ENCODE peak calls at places on chromosomes 7 and 10, in nine cellular contexts. Y is fibroblast of pulmonary artery, X is WERI-Rb-1, P is sigmoid colon, B is bronchial epithelial cell, L is HFF-Myc, J is B cell, U is GM06990, S is DND-41. W is an unnamed sample.
A peak's percentile ranks its signal among the peaks of the same experiment; 100 is the strongest.

GRCh38 chr7:38211940-38212339 is 33.9 kb downstream of the STARD3NL start:
- DNase-seq in Y (peak; percentile 73), S (no peak), L (no peak), U (no peak), X (no peak), P (peak; percentile 79), B (no peak), J (no peak), W (no peak)

GRCh38 chr10:98411768-98412167 is 3.2 kb downstream of the PYROXD2 start:
- DNase-seq in X (no peak), J (no peak), B (no peak), U (no peak), P (peak; percentile 63), Y (peak; percentile 16), L (no peak), S (no peak), W (no peak)

GRCh38 chr7:115516341-115516740 is 514.2 kb downstream of the TFEC start:
- DNase-seq in U (no peak), S (no peak), L (no peak), Y (peak; percentile 47), J (no peak), B (no peak), P (no peak), X (no peak), W (no peak)

GRCh38 chr7:18647602-18648001 is 152.1 kb downstream of the HDAC9 start:
- DNase-seq in B (no peak), J (no peak), X (no peak), P (no peak), L (no peak), U (no peak), Y (no peak), S (no peak), W (no peak)

GRCh38 chr10:74234569-74234968 is 83.5 kb downstream of the ADK start:
- DNase-seq in X (no peak), L (no peak), J (no peak), Y (no peak), P (no peak), U (no peak), S (no peak), B (peak; percentile 32), W (no peak)

GRCh38 chr7:69691734-69692133 is 93.5 kb downstream of the AUTS2 start:
- DNase-seq in U (no peak), Y (no peak), B (no peak), L (no peak), X (no peak), S (no peak), P (no peak), J (no peak), W (no peak)

GRCh38 chr7:45482451-45482850 is 91.7 kb upstream of the ADCY1 start:
- DNase-seq in J (no peak), X (no peak), P (no peak), B (no peak), U (no peak), Y (no peak), S (no peak), L (no peak), W (no peak)

GRCh38 chr10:125112697-125113494 is 47.5 kb downstream of the CTBP2 start:
- DNase-seq in J (no peak), P (no peak), S (no peak), X (no peak), U (no peak), B (no peak), L (no peak), Y (no peak), W (no peak)

GRCh38 chr7:78189762-78190161 is 391.2 kb downstream of the PHTF2 start:
- DNase-seq in U (no peak), X (no peak), Y (no peak), J (no peak), L (no peak), B (no peak), S (no peak), P (no peak), W (no peak)

GRCh38 chr7:50450691-50451051 is 521 bp upstream of the FIGNL1 start:
- DNase-seq in J (peak; percentile 48), P (no peak), S (peak; percentile 47), L (no peak), B (no peak), Y (no peak), U (no peak), X (no peak), W (no peak)
- TF ChIP-seq CTCF in J (no peak), P (no peak), S (no peak), L (no peak), B (no peak), Y (no peak), U (no peak), X (no peak), W (no peak)

DNA sequence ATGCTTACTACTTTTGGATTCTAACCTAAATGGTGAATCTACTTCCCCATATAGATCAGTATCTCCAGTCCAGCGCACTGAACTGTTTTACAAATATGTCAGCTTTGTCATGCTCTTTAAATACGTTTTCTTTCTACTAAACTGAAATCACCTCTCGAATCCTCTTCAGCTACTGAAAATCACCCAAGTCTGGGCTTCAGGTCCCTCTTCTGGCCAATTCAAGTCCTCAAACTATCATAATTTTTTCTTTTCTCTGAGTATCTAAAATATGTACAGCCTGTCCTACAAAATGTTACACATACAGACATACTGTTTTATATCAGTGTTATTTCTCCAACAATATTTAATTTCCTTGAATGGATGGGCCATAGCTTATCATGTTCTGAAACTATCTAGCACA is 84.2 kb downstream of the CACNA2D1 start:
- DNase-seq in B (no peak), P (no peak), U (no peak), S (no peak), J (no peak), L (no peak), Y (no peak), X (no peak), W (no peak)
- TF ChIP-seq CTCF in B (no peak), P (no peak), U (no peak), S (no peak), J (no peak), L (no peak), Y (no peak), X (no peak), W (no peak)

GRCh38 chr10:44977287-44978212 is 1.1 kb downstream of the DEPP1 start:
- DNase-seq in B (no peak), P (peak; percentile 69), X (no peak), J (no peak), S (no peak), Y (peak; percentile 24), U (no peak), L (no peak), W (no peak)
- TF ChIP-seq CTCF in B (no peak), P (no peak), X (peak; percentile 15), J (no peak), S (no peak), Y (no peak), U (no peak), L (no peak), W (no peak)

GRCh38 chr10:109971640-109972039 is 36.1 kb upstream of the ADD3 start:
- DNase-seq in L (no peak), J (no peak), P (no peak), S (no peak), Y (no peak), B (no peak), U (no peak), X (no peak), W (no peak)

GRCh38 chr10:109972372-109973001 is 35.3 kb upstream of the ADD3 start:
- DNase-seq in S (no peak), L (no peak), B (no peak), Y (no peak), P (no peak), J (no peak), U (no peak), X (no peak), W (no peak)

GRCh38 chr10:109975251-109975650 is 32.5 kb upstream of the ADD3 start:
- DNase-seq in S (no peak), J (no peak), B (no peak), X (no peak), Y (no peak), P (no peak), U (no peak), L (no peak), W (no peak)

GRCh38 chr10:109974509-109975191 is 33.1 kb upstream of the ADD3 start:
- DNase-seq in L (no peak), X (no peak), S (no peak), J (no peak), P (no peak), U (no peak), Y (peak; percentile 51), B (no peak), W (peak; percentile 49)

GRCh38 chr10:109973430-109973829 is 34.4 kb upstream of the ADD3 start:
- DNase-seq in X (no peak), S (no peak), J (no peak), Y (no peak), B (no peak), L (no peak), U (no peak), P (no peak), W (no peak)
- TF ChIP-seq CTCF in X (no peak), S (no peak), J (no peak), Y (no peak), B (no peak), L (no peak), U (no peak), P (no peak), W (peak; percentile 14)

DNA sequence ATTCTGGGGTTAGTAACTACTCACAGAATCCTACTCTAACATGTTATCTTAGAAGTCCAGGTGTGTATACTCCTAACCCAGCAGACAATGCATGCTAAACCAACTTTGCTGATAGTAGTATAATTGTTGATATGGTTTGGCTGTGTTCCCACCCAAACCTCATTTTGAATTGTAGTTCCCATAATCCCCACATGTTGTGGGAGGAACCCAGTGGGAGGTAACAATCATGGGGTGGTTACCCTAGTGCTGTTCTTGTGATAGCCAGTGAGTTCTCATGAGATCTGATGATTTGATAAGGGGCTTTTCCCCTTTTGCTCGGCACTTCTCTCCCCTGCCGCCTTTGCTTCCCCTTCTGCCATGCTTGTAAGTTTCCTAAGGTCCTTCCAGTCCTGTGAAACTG is 135.2 kb downstream of the CHRM2 start:
- DNase-seq in X (no peak), P (no peak), Y (no peak), S (no peak), B (no peak), U (no peak), L (no peak), J (no peak), W (no peak)
- TF ChIP-seq CTCF in X (no peak), P (no peak), Y (no peak), S (no peak), B (no peak), U (no peak), L (no peak), J (no peak), W (no peak)

GRCh38 chr7:101814996-101815825 is 2.2 kb upstream of the CUX1 start:
- DNase-seq in X (peak; percentile 68), B (no peak), S (peak; percentile 73), Y (no peak), L (no peak), J (peak; percentile 63), U (peak; percentile 73), P (peak; percentile 71), W (no peak)
- TF ChIP-seq CTCF in X (peak; percentile 56), B (peak; percentile 46), S (peak; percentile 57), Y (peak; percentile 7), L (peak; percentile 15), J (peak; percentile 63), U (peak; percentile 15), P (no peak), W (peak; percentile 76)

GRCh38 chr10:100969175-100970075 is at the start of gene SEMA4G:
- DNase-seq in U (peak; percentile 46), B (no peak), S (peak; percentile 13), Y (peak; percentile 36), J (peak; percentile 50), X (peak; percentile 75), P (peak; percentile 78), L (no peak), W (no peak)
- TF ChIP-seq CTCF in U (peak; percentile 80), B (peak; percentile 91), S (peak; percentile 60), Y (peak; percentile 73), J (peak; percentile 78), X (peak; percentile 88), P (peak; percentile 79), L (peak; percentile 69), W (peak; percentile 88)